ENCODE peak calls at places on chromosomes 16 and 17, in seven cellular contexts. R is HFFc6, W is fibroblast of the aortic adventitia, V is cardiac muscle cell, J is body of pancreas, E is progenitor cell of endocrine pancreas, C is AG20443. Y is an unnamed sample.

GRCh38 chr17:358491-359133 is 6.0 kb upstream of the RPH3AL start:
- DNase-seq in R (no peak), W (no peak), V (no peak), J (no peak), E (no peak), C (no peak), Y (no peak)

GRCh38 chr17:27807567-27808470 is 7.5 kb upstream of the NOS2 start:
- DNase-seq in R (no peak), W (no peak), V (no peak), J (peak), E (no peak), C (no peak), Y (peak)

GRCh38 chr16:89330177-89330856 is 112.8 kb downstream of the ZNF778 start:
- DNase-seq in R (no peak), W (no peak), V (peak), J (peak), E (no peak), C (peak), Y (no peak)

GRCh38 chr16:68091604-68092261 is 6.6 kb downstream of the NFATC3 start:
- DNase-seq in R (peak), W (peak), V (peak), J (no peak), E (no peak), C (peak), Y (no peak)

GRCh38 chr16:34801875-34802274 is 1342.5 kb downstream of the TP53TG3F start:
- DNase-seq in R (no peak), W (no peak), V (no peak), J (no peak), E (no peak), C (no peak), Y (no peak)

GRCh38 chr17:11240841-11241610 is at the start of gene SHISA6:
- DNase-seq in R (no peak), W (no peak), V (no peak), J (no peak), E (peak), C (peak), Y (no peak)

GRCh38 chr16:60059141-60059540 is 1325.0 kb upstream of the GOT2 start:
- DNase-seq in R (no peak), W (no peak), V (no peak), J (no peak), E (no peak), C (no peak), Y (no peak)

GRCh38 chr17:77354721-77355455 is 214.1 kb downstream of the SEC14L1 start:
- DNase-seq in R (peak), W (peak), V (peak), J (peak), E (no peak), C (peak), Y (no peak)

GRCh38 chr17:1899403-1900000 is 69.7 kb downstream of the RPA1 start:
- DNase-seq in R (no peak), W (no peak), V (no peak), J (no peak), E (no peak), C (no peak), Y (no peak)

GRCh38 chr17:53844476-53845107 is 21.9 kb downstream of the KIF2B start:
- DNase-seq in R (no peak), W (no peak), V (no peak), J (no peak), E (no peak), C (no peak), Y (no peak)

GRCh38 chr17:13609953-13610352 is 8.2 kb upstream of the HS3ST3A1 start:
- DNase-seq in R (no peak), W (peak), V (no peak), J (no peak), E (no peak), C (no peak), Y (no peak)

GRCh38 chr17:41490022-41490421 is 312 bp upstream of the KRT36 start:
- DNase-seq in R (no peak), W (no peak), V (no peak), J (no peak), E (no peak), C (no peak), Y (no peak)

Y was measured in GM12878.